ENCODE peak calls at places on chromosomes 7 and 10, in nine cellular contexts. Z is kidney; I is IMR-90; O is SJSA1; M is CD8-positive, alpha-beta memory T cell; B is PC-3; U is transverse colon; T is testis; W is tibial artery. C is an unnamed sample. For H3K9me3, the result is how much of the 10 kb centered on the place peaks cover.

GRCh38 chr10:76382381-76382851 is 951.0 kb downstream of the LRMDA start:
- DNase-seq in O (peak), I (peak), B (peak), M (no peak), W (no peak), Z (no peak), U (no peak), T (no peak), C (peak)

GRCh38 chr10:98361131-98361633 is 53.8 kb downstream of the PYROXD2 start:
- DNase-seq in B (no peak), I (peak), W (peak), O (no peak), U (peak), Z (peak), T (peak), M (no peak), C (peak)

GRCh38 chr7:50962962-50963374 is 180.3 kb upstream of the GRB10 start:
- DNase-seq in I (no peak), M (no peak), U (peak), W (peak), O (peak), Z (peak), T (peak), B (peak), C (no peak)

GRCh38 chr10:9254353-9254752 is 1199.9 kb downstream of the GATA3 start:
- DNase-seq in O (no peak), U (no peak), B (no peak), I (peak), Z (no peak), T (no peak), W (no peak), M (no peak), C (peak)

GRCh38 chr7:103955985-103956384 is 33.5 kb downstream of the RELN start:
- DNase-seq in W (no peak), O (no peak), Z (no peak), T (no peak), M (no peak), I (no peak), B (no peak), U (no peak), C (no peak)

GRCh38 chr10:96995851-96996250 is 163.8 kb downstream of the LCOR start:
- DNase-seq in I (peak), M (no peak), Z (no peak), B (peak), O (peak), T (no peak), U (no peak), W (no peak), C (no peak)

GRCh38 chr10:126375926-126376554 is 12.2 kb downstream of the ADAM12 start:
- DNase-seq in T (no peak), I (peak), W (no peak), Z (no peak), B (peak), O (no peak), M (no peak), U (no peak), C (no peak)

GRCh38 chr10:61786728-61787127 is 114.8 kb upstream of the ARID5B start:
- DNase-seq in M (no peak), T (no peak), O (peak), I (peak), Z (no peak), W (no peak), U (no peak), B (peak), C (no peak)

GRCh38 chr7:103447073-103447960 is 1.3 kb upstream of the SLC26A5 start:
- DNase-seq in I (peak), W (no peak), B (peak), U (peak), O (peak), Z (no peak), M (no peak), T (peak), C (peak)

GRCh38 chr10:2928219-2928840 is 139.0 kb upstream of the PFKP start:
- DNase-seq in Z (no peak), O (peak), B (peak), M (peak), T (peak), I (peak), W (peak), U (peak), C (peak)

GRCh38 chr10:118870467-118871243 is 115.9 kb upstream of the CACUL1 start:
- DNase-seq in I (peak), U (no peak), B (peak), O (peak), Z (peak), T (peak), W (peak), M (no peak), C (no peak)

GRCh38 chr7:110148054-110148453 is 942.9 kb upstream of the LRRN3 start:
- DNase-seq in Z (peak), U (peak), I (no peak), M (no peak), T (no peak), W (no peak), O (no peak), B (no peak), C (no peak)

GRCh38 chr7:90483236-90483635 is 13.8 kb downstream of the PTTG1IP2 start:
- DNase-seq in M (no peak), I (no peak), W (no peak), U (no peak), T (no peak), O (no peak), Z (no peak), B (peak), C (no peak)

GRCh38 chr7:108249458-108249857 is 119.3 kb upstream of the LAMB4 start:
- DNase-seq in T (no peak), B (no peak), I (no peak), Z (no peak), O (no peak), U (no peak), M (no peak), W (no peak), C (no peak)

GRCh38 chr10:24513155-24513554 is 210.5 kb downstream of the ARHGAP21 start:
- DNase-seq in T (peak), Z (no peak), O (peak), M (no peak), B (peak), W (no peak), I (peak), U (no peak), C (no peak)

GRCh38 chr7:99030951-99031350 is 113.0 kb downstream of the SMURF1 start:
- DNase-seq in W (peak), T (peak), I (no peak), M (no peak), B (no peak), U (no peak), O (no peak), Z (no peak), C (no peak)

GRCh38 chr7:28980504-28981281 is 22.6 kb upstream of the TRIL start:
- DNase-seq in Z (no peak), M (no peak), U (no peak), O (no peak), B (peak), I (peak), T (no peak), W (no peak), C (no peak)

GRCh38 chr7:128422037-128422436 is 12.3 kb upstream of the IMPDH1 start:
- DNase-seq in O (no peak), U (no peak), T (no peak), M (no peak), B (no peak), W (no peak), Z (no peak), I (no peak), C (no peak)

GRCh38 chr7:123836656-123837055 is 8.3 kb upstream of the HYAL4 start:
- DNase-seq in O (no peak), W (no peak), Z (no peak), U (no peak), T (no peak), I (no peak), B (no peak), M (no peak), C (no peak)

GRCh38 chr10:21184216-21184615 is 287.1 kb upstream of the NEBL start:
- DNase-seq in O (no peak), T (no peak), M (no peak), B (peak), W (no peak), U (no peak), Z (no peak), I (no peak), C (no peak)

GRCh38 chr7:79692015-79692414 is 238.5 kb upstream of the MAGI2 start:
- DNase-seq in O (peak), W (no peak), T (no peak), B (peak), U (no peak), Z (no peak), M (no peak), I (peak), C (peak)

GRCh38 chr7:5523052-5523711 is 99.5 kb upstream of the TNRC18 start:
- DNase-seq in U (peak), B (peak), Z (no peak), O (peak), T (no peak), M (peak), I (peak), W (no peak), C (no peak)

GRCh38 chr10:50275650-50276235 is 24.4 kb upstream of the ASAH2 start:
- DNase-seq in U (peak), T (peak), W (peak), M (no peak), I (peak), B (peak), Z (no peak), O (peak), C (no peak)

GRCh38 chr10:73339436-73339835 is 19.2 kb downstream of the CFAP70 start:
- DNase-seq in B (peak), I (no peak), W (no peak), T (no peak), U (no peak), Z (no peak), O (no peak), M (no peak), C (no peak)

GRCh38 chr10:35326466-35327235 is 9.7 kb upstream of the CCNY start:
- DNase-seq in B (no peak), Z (no peak), U (no peak), T (no peak), I (peak), W (no peak), O (peak), M (no peak), C (no peak)

GRCh38 chr10:89981891-89982290 is 280.5 kb downstream of the KIF20B start:
- DNase-seq in U (no peak), W (no peak), Z (no peak), T (no peak), O (no peak), M (no peak), I (no peak), B (peak), C (no peak)

GRCh38 chr7:16657656-16658279 is 11.8 kb downstream of the BZW2 start:
- DNase-seq in T (no peak), Z (no peak), W (no peak), U (peak), M (no peak), B (peak), I (peak), O (peak), C (peak)

GRCh38 chr7:379456-380225 is 89.7 kb downstream of the FOXL3 start:
- DNase-seq in I (no peak), T (peak), W (peak), Z (peak), M (peak), B (no peak), O (no peak), U (peak), C (no peak)

GRCh38 chr7:28554791-28555471 is 142.6 kb downstream of the CREB5 start:
- DNase-seq in M (no peak), W (no peak), B (no peak), O (no peak), Z (no peak), U (no peak), I (no peak), T (no peak), C (no peak)

GRCh38 chr7:144391823-144392255 is 11.7 kb downstream of the NOBOX start:
- DNase-seq in U (no peak), O (peak), I (peak), Z (no peak), B (peak), M (peak), T (no peak), W (no peak), C (peak)

GRCh38 chr7:56250135-56250534 is 133.9 kb upstream of the NUPR2 start:
- DNase-seq in O (no peak), B (no peak), M (no peak), W (no peak), Z (no peak), T (no peak), I (no peak), U (no peak), C (no peak)
- H3K9me3 ChIP-seq in O (under half), B (under half), M (under half), W (under half), Z (under half), T (under half), I (under half), U (under half), C (under half)

DNA sequence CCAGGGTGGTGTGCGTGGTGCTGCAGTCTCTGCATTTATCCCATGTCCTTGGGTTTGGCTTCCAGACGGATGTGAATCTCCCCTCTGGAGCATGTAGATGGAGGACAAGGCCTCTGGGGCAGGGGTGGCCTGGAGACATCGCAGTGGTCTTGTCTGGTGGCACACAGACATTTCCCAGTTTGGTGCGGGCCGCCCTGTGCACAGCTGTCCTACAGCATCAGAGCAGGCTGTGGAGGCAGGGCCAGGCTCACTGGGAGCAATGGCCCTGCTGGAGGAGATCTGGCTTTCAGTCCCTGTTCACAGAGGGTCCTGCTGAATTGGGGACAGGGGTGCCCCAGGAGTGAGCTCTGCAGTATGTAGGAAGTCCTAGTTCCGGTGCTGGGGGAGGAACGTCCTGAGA is 40.2 kb downstream of the MGMT start:
- DNase-seq in W (no peak), T (no peak), Z (no peak), B (no peak), O (no peak), M (no peak), U (no peak), I (no peak), C (no peak)
- H3K9me3 ChIP-seq in W (under half), T (under half), Z (under half), B (under half), O (under half), M (under half), U (under half), I (under half), C (under half)

DNA sequence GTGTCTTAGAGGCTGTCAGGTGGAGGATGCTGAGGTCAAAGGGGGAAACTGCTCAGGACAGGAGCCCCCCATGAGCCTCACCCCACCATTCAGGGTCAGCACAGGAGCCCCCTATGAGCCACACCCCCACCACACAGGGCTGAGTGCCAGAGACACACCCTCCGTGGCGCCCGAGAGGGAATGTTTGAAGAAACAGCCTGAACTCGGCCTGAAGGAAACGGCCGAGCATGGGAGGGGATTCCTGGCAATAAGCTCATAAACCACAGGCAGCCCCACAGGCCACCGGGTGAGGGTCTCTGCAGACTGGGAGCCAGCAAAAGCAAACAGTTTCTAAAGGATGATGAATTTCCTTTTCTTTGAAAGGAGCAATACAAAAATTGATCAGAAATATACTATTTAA is 510.2 kb downstream of the PTPRN2 start:
- DNase-seq in Z (no peak), U (no peak), M (no peak), O (no peak), I (no peak), B (no peak), W (no peak), T (no peak), C (no peak)
- H3K9me3 ChIP-seq in Z (under half), U (under half), M (under half), O (under half), I (half or more), B (under half), W (under half), T (under half), C (half or more)

GRCh38 chr10:17213646-17214349 is 12.3 kb upstream of the TRDMT1 start:
- DNase-seq in I (peak), B (peak), M (no peak), T (peak), W (no peak), U (no peak), O (peak), Z (no peak), C (no peak)
- H3K9me3 ChIP-seq in I (under half), B (under half), M (under half), T (under half), W (under half), U (under half), O (under half), Z (under half), C (under half)

GRCh38 chr7:158355456-158356065 is 232.1 kb downstream of the PTPRN2 start:
- DNase-seq in W (no peak), B (peak), T (peak), Z (peak), I (no peak), M (no peak), O (no peak), U (no peak), C (no peak)
- H3K9me3 ChIP-seq in W (under half), B (under half), T (under half), Z (under half), I (under half), M (under half), O (under half), U (under half), C (half or more)

GRCh38 chr7:43669286-43670081 is 59.8 kb downstream of the COA1 start:
- DNase-seq in W (no peak), M (peak), U (peak), O (no peak), I (no peak), B (no peak), T (no peak), Z (no peak), C (no peak)
- H3K9me3 ChIP-seq in W (under half), M (under half), U (under half), O (under half), I (under half), B (under half), T (under half), Z (under half), C (under half)

C was measured in AG04450.